ENCODE peak calls at places on chromosome 3, in five cellular contexts. H, O, P, W and B are unnamed samples.

GRCh38 chr3:31077021-31077601 is 182.7 kb upstream of the GADL1 start:
- DNase-seq in W (no peak), H (peak; percentile 18), P (peak; percentile 86), O (no peak), B (no peak)

GRCh38 chr3:110227987-110228386 is 843.6 kb upstream of the NECTIN3 start:
- DNase-seq in H (no peak), W (no peak), O (no peak), P (no peak), B (no peak)

GRCh38 chr3:27943106-27943505 is 221.0 kb upstream of the EOMES start:
- DNase-seq in W (no peak), P (no peak), H (no peak), O (no peak), B (no peak)

GRCh38 chr3:53668872-53669271 is 174.5 kb downstream of the CACNA1D start:
- DNase-seq in W (no peak), O (no peak), P (no peak), H (no peak), B (peak; percentile 5)

GRCh38 chr3:11238057-11238456 is 34.1 kb upstream of the ATG7 start:
- DNase-seq in W (no peak), O (no peak), H (no peak), P (peak; percentile 74), B (no peak)

GRCh38 chr3:114418724-114419543 is 125.1 kb downstream of the TIGIT start:
- DNase-seq in H (no peak), O (no peak), P (peak; percentile 82), W (no peak), B (peak; percentile 58)

GRCh38 chr3:45573591-45573990 is 21.0 kb upstream of the LIMD1 start:
- DNase-seq in P (no peak), O (no peak), H (no peak), W (no peak), B (no peak)

GRCh38 chr3:41450416-41451231 is 251.3 kb downstream of the CTNNB1 start:
- DNase-seq in O (no peak), P (peak; percentile 6), W (no peak), H (no peak), B (no peak)

GRCh38 chr3:142270407-142270806 is 45.0 kb upstream of the GK5 start:
- DNase-seq in H (no peak), O (no peak), P (no peak), W (no peak), B (no peak)

GRCh38 chr3:12750223-12750622 is 8.8 kb downstream of the TMEM40 start:
- DNase-seq in W (no peak), O (no peak), H (no peak), P (peak; percentile 63), B (no peak)

GRCh38 chr3:99248130-99248529 is 346.6 kb upstream of the DCBLD2 start:
- DNase-seq in H (no peak), W (no peak), O (no peak), P (no peak), B (no peak)

GRCh38 chr3:52140792-52141191 is 13.4 kb downstream of the POC1A start:
- DNase-seq in O (no peak), H (no peak), P (no peak), W (no peak), B (no peak)

GRCh38 chr3:62041681-62042080 is 331.7 kb downstream of the FEZF2 start:
- DNase-seq in P (no peak), H (no peak), O (no peak), W (no peak), B (no peak)